ENCODE peak calls at places on chromosomes 4 and X, in four cellular contexts. X, B, Q and Y are unnamed samples.

GRCh38 chrX:9272166-9272565 is 192.7 kb upstream of the TBL1X start:
- DNase-seq in X (no peak), Q (no peak), B (no peak), Y (no peak)

GRCh38 chr4:17597517-17597916 is 16.9 kb upstream of the MED28 start:
- DNase-seq in B (peak; percentile 6), X (no peak), Q (peak; percentile 63), Y (no peak)

GRCh38 chr4:108443585-108443984 is 176.8 kb upstream of the RPL34 start:
- DNase-seq in B (no peak), Q (no peak), X (no peak), Y (no peak)

GRCh38 chr4:575281-576141 is 584 bp downstream of the TMEM271 start:
- DNase-seq in Q (peak; percentile 44), X (peak; percentile 53), B (peak; percentile 44), Y (no peak)

GRCh38 chrX:39969099-39969825 is 128.5 kb downstream of the BCOR start:
- DNase-seq in B (no peak), X (no peak), Q (no peak), Y (no peak)

GRCh38 chr4:14111730-14112171 is 484.2 kb upstream of the BOD1L1 start:
- DNase-seq in Q (no peak), B (peak; percentile 13), X (no peak), Y (no peak)

GRCh38 chr4:82774711-82775171 is 23.9 kb downstream of the SCD5 start:
- DNase-seq in Q (no peak), B (peak; percentile 49), X (no peak), Y (no peak)

GRCh38 chr4:168304744-168305459 is 13.7 kb downstream of the DDX60 start:
- DNase-seq in X (no peak), Q (no peak), B (peak; percentile 80), Y (no peak)

GRCh38 chr4:77358315-77358928 is 201.4 kb downstream of the CCNG2 start:
- DNase-seq in Q (no peak), B (peak; percentile 40), X (no peak), Y (no peak)

GRCh38 chr4:33160126-33160525 is 2440.0 kb downstream of the PCDH7 start:
- DNase-seq in Q (peak; percentile 17), B (peak; percentile 1), X (no peak), Y (no peak)

GRCh38 chr4:112327950-112328349 is 30.8 kb downstream of the ALPK1 start:
- DNase-seq in X (no peak), B (peak; percentile 72), Q (no peak), Y (no peak)

GRCh38 chr4:110119347-110119746 is 79.1 kb downstream of the ELOVL6 start:
- DNase-seq in X (no peak), B (no peak), Q (no peak), Y (no peak)

GRCh38 chr4:73419106-73420038 is 15.3 kb downstream of the ALB start:
- DNase-seq in Q (no peak), B (no peak), X (no peak), Y (no peak)

GRCh38 chr4:67327245-67327860 is 217.9 kb downstream of the CENPC start:
- DNase-seq in Q (peak; percentile 67), B (peak; percentile 42), X (no peak), Y (no peak)

GRCh38 chrX:149648932-149649331 is 17.3 kb upstream of the TMEM185A start:
- DNase-seq in X (no peak), Q (no peak), B (no peak), Y (no peak)
- TF ChIP-seq CTCF in X (no peak), Q (peak; percentile 22), B (no peak), Y (no peak)

GRCh38 chr4:84158670-84159069 is 340.4 kb downstream of the NKX6-1 start:
- DNase-seq in X (no peak), B (no peak), Q (no peak), Y (no peak)

DNA sequence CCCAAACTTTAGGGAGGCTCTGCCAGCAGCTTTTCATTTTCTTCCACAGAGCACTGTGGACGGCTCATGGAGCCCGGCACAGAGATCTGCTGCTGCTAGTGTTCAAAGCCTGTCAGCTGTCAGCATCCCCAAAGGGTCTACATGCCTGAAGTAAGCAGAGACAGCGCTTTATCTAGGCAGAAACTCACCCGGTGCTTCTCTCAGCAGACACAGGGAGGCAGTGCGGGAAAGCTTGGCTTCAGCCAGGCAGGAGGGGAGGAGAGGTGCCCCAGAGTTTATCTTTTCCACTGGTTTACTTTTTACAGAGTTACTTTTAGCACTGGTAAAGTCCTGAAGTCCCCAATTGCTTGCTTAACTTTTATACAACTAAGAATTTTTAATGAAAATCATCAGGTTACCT is 339.3 kb downstream of the NKX6-1 start:
- DNase-seq in Q (peak; percentile 37), B (no peak), X (no peak), Y (no peak)
- TF ChIP-seq CTCF in Q (peak; percentile 43), B (no peak), X (no peak), Y (no peak)

GRCh38 chrX:318739-319578 is at the start of gene GTPBP6:
- DNase-seq in X (peak; percentile 100), Q (peak; percentile 99), B (peak; percentile 100), Y (peak; percentile 99)
- TF ChIP-seq CTCF in X (no peak), Q (peak; percentile 47), B (peak; percentile 47), Y (no peak)

DNA sequence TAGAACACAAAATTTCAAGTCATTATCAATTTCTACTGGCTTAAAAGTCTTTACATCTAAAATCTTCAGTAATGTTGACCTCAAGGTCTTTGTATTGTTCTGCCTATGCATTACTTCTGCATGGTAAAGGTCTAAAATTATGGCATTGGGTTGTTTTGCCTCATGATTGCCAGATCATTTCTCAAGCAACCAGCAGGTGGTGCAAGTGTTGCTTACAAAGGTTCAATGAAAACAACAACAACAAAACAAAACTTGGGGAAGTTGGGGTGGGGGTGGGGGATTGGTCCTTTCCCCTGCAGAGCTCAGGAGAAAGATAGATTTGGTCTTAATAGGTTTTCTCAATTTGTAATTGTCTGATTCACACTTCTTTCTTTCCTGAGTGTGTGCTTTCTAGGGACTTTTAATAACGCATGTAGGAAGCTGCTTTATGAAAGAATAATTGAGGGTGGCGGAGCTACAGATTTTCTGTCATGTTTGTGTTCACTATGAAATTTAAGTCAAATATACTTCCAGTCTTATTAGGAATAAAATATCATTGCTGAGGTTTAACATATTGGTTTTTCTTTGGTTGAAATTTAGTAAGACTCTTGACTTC is 145.1 kb downstream of the COL4A5 start:
- DNase-seq in Q (peak; percentile 9), X (no peak), B (no peak), Y (no peak)
- TF ChIP-seq CTCF in Q (peak; percentile 47), X (no peak), B (peak; percentile 12), Y (no peak)

GRCh38 chrX:96764864-96765263 is 80.2 kb downstream of the DIAPH2 start:
- DNase-seq in B (no peak), X (no peak), Q (no peak), Y (no peak)

GRCh38 chrX:96774116-96774515 is 89.5 kb downstream of the DIAPH2 start:
- DNase-seq in B (no peak), Q (no peak), X (no peak), Y (no peak)

GRCh38 chrX:96771500-96771899 is 86.9 kb downstream of the DIAPH2 start:
- DNase-seq in Q (no peak), X (no peak), B (no peak), Y (no peak)

GRCh38 chrX:96770315-96770714 is 85.7 kb downstream of the DIAPH2 start:
- DNase-seq in Q (no peak), B (peak; percentile 18), X (no peak), Y (no peak)
- TF ChIP-seq CTCF in Q (no peak), B (peak; percentile 62), X (no peak), Y (peak; percentile 27)

GRCh38 chr4:151489462-151490203 is 80.7 kb downstream of the FHIP1A start:
- DNase-seq in X (peak; percentile 53), Q (peak; percentile 26), B (no peak), Y (no peak)
- TF ChIP-seq CTCF in X (no peak), Q (peak; percentile 64), B (no peak), Y (no peak)

GRCh38 chrX:10722804-10723364 is 102.5 kb upstream of the MID1 start:
- DNase-seq in X (no peak), Q (peak; percentile 42), B (peak; percentile 67), Y (no peak)

GRCh38 chrX:10726647-10727046 is 106.3 kb upstream of the MID1 start:
- DNase-seq in X (no peak), Q (no peak), B (peak; percentile 68), Y (no peak)

GRCh38 chrX:10729000-10729399 is 108.6 kb upstream of the MID1 start:
- DNase-seq in B (no peak), Q (no peak), X (no peak), Y (no peak)

DNA sequence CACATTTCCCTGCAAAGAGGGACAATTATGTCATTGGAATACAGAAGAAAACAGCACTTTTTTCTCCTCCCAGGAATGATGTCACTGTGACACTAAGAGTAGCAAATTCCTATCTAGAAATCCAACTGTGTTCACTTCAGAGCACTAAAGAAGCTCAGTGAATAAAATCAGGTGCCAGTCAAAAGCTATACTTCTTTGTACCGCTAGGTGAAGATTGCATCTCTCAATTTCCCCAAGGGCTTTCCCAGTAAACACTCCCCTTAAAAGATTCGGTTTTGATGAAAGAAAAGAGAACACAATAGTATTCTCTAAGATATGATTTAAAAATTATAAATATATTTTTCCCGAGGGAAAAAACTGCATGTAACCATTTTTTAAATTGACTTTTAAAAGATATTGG is 104.7 kb upstream of the MID1 start:
- DNase-seq in X (no peak), B (peak; percentile 4), Q (no peak), Y (no peak)
- TF ChIP-seq CTCF in X (no peak), B (peak; percentile 22), Q (peak; percentile 30), Y (no peak)

GRCh38 chr4:142917678-142918077 is 71.6 kb upstream of the INPP4B start:
- DNase-seq in B (no peak), Q (no peak), X (no peak), Y (no peak)
- TF ChIP-seq CTCF in B (no peak), Q (no peak), X (no peak), Y (no peak)